ENCODE peak calls at places on chromosomes 11 and 22, in six cellular contexts. U is A549, H is HepG2, M is K562, I is GM12878, A is endothelial cell of umbilical vein. W is an unnamed sample.

GRCh38 chr11:134574425-134574824 is 162.4 kb upstream of the B3GAT1 start:
- DNase-seq in U (no peak), H (no peak), M (no peak), I (no peak), A (no peak), W (no peak)

GRCh38 chr11:75040167-75040770 is 51.5 kb downstream of the NEU3 start:
- DNase-seq in U (no peak), H (no peak), M (no peak), I (no peak), A (no peak), W (no peak)

GRCh38 chr11:34395916-34396555 is 38.2 kb upstream of the ABTB2 start:
- DNase-seq in U (peak), H (no peak), M (no peak), I (no peak), A (peak), W (no peak)

GRCh38 chr22:36330655-36331305 is 57.0 kb downstream of the MYH9 start:
- DNase-seq in U (no peak), H (no peak), M (no peak), I (no peak), A (peak), W (peak)

GRCh38 chr11:94175545-94175944 is 46.9 kb downstream of the PANX1 start:
- DNase-seq in U (no peak), H (no peak), M (no peak), I (no peak), A (no peak), W (no peak)

GRCh38 chr11:15816996-15817395 is 539.4 kb downstream of the SOX6 start:
- DNase-seq in U (no peak), H (no peak), M (no peak), I (no peak), A (no peak), W (no peak)

GRCh38 chr11:124916370-124916710 is 2.7 kb upstream of the HEPN1 start:
- DNase-seq in U (no peak), H (no peak), M (no peak), I (no peak), A (no peak), W (no peak)

GRCh38 chr22:31244044-31244942 is 32.2 kb downstream of the LIMK2 start:
- DNase-seq in U (peak), H (peak), M (no peak), I (no peak), A (peak), W (no peak)

GRCh38 chr22:29555065-29555644 is 1.6 kb upstream of the THOC5 start:
- DNase-seq in U (no peak), H (no peak), M (no peak), I (no peak), A (no peak), W (no peak)

GRCh38 chr22:29559030-29559429 is 5.5 kb upstream of the THOC5 start:
- DNase-seq in U (no peak), H (no peak), M (no peak), I (no peak), A (no peak), W (no peak)

GRCh38 chr22:29550005-29550404 is 3.6 kb downstream of the THOC5 start:
- DNase-seq in U (no peak), H (no peak), M (no peak), I (no peak), A (no peak), W (no peak)

GRCh38 chr22:29553391-29554224 is at the start of gene THOC5:
- DNase-seq in U (peak), H (peak), M (peak), I (peak), A (peak), W (peak)
- TF ChIP-seq POLR2A in U (peak), H (peak), M (peak), I (peak), A (peak), W (peak)

GRCh38 chr11:130070109-130070828 is 575 bp downstream of the APLP2 start:
- DNase-seq in U (no peak), H (no peak), M (peak), I (no peak), A (peak), W (peak)

GRCh38 chr11:130068986-130069683 is 559 bp upstream of the APLP2 start:
- DNase-seq in U (peak), H (no peak), M (no peak), I (no peak), A (peak), W (no peak)

GRCh38 chr11:130071211-130071712 is 1.6 kb downstream of the APLP2 start:
- DNase-seq in U (no peak), H (peak), M (peak), I (no peak), A (peak), W (peak)

GRCh38 chr11:130069684-130070108 is at the start of gene APLP2:
- DNase-seq in U (peak), H (peak), M (peak), I (peak), A (peak), W (peak)

GRCh38 chr11:130070829-130071205 is 1.1 kb downstream of the APLP2 start:
- DNase-seq in U (no peak), H (no peak), M (no peak), I (no peak), A (no peak), W (peak)
- TF ChIP-seq MYC in U (no peak), H (no peak), M (no peak), I (no peak), A (no peak), W (no peak)

GRCh38 chr11:27472398-27473016 is at the start of gene LGR4:
- DNase-seq in U (peak), H (peak), M (peak), I (no peak), A (peak), W (peak)
- TF ChIP-seq POLR2A in U (peak), H (peak), M (peak), I (no peak), A (peak), W (peak)

DNA sequence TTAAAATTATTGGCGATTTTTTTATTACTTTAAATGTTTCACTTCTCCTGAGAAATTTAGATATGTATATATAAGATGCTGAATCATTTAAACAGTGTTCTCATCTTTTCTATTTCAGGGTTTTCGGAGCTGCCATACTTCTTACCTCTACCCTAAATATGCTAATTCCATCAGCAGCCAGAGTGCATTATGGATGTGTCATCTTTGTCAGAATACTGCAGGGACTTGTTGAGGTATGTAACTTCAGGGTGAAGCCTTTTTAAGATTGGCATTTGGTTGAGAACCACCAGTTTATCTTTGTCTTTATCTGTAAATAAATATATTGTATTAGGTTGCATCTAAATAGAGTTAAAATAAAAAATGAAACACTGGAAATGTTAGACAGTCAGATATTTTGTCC is 21.1 kb downstream of the SLC17A6 start:
- DNase-seq in U (no peak), H (no peak), M (no peak), I (no peak), A (no peak), W (no peak)
- TF ChIP-seq MYC in U (no peak), H (no peak), M (no peak), I (no peak), A (no peak), W (no peak)